ENCODE peak calls at places on chromosomes 4 and X, in five cellular contexts. A is RKO, N is pons, S is NCI-H1694 treated with DMSO at 0.1 percent for 48 hours, P is AG09309. J is an unnamed sample.
A peak's percentile ranks its signal among the peaks of the same experiment; 100 is the strongest.

GRCh38 chrX:139875831-139876230 is 57.0 kb downstream of the ATP11C start:
- DNase-seq in N (no peak), S (no peak), A (no peak), P (no peak), J (no peak)

GRCh38 chr4:102693266-102693850 is 67.4 kb downstream of the MANBA start:
- DNase-seq in P (no peak), N (no peak), A (no peak), S (no peak), J (no peak)

GRCh38 chr4:183961772-183962171 is 56.7 kb downstream of the STOX2 start:
- DNase-seq in N (no peak), A (no peak), S (no peak), P (no peak), J (no peak)

GRCh38 chr4:181956502-181956901 is 286.7 kb upstream of the TENM3 start:
- DNase-seq in N (no peak), P (no peak), S (no peak), A (no peak), J (no peak)

GRCh38 chr4:137519406-137519805 is 12.9 kb downstream of the PCDH18 start:
- DNase-seq in P (no peak), N (no peak), A (no peak), S (no peak), J (no peak)

GRCh38 chrX:118254611-118255010 is 91.3 kb upstream of the WDR44 start:
- DNase-seq in N (peak; percentile 35), S (peak; percentile 45), P (no peak), A (peak; percentile 64), J (no peak)

GRCh38 chr4:119068529-119068962 is 67.1 kb upstream of the MYOZ2 start:
- DNase-seq in P (peak; percentile 14), N (no peak), A (no peak), S (no peak), J (peak; percentile 76)

GRCh38 chr4:94251094-94251493 is 43.4 kb downstream of the SMARCAD1 start:
- DNase-seq in A (no peak), N (no peak), S (no peak), P (no peak), J (no peak)

GRCh38 chrX:21806691-21807090 is 32.7 kb upstream of the MBTPS2 start:
- DNase-seq in P (no peak), A (peak; percentile 65), N (no peak), S (no peak), J (no peak)